ENCODE peak calls at places on chromosomes 4 and X, in four cellular contexts. W is NCI-H2081, Y is T-helper 1 cell, L is RKO. X is an unnamed sample.

GRCh38 chr4:122765702-122766352 is 33.3 kb downstream of the BBS12 start:
- DNase-seq in W (no peak), Y (no peak), L (peak), X (peak)

GRCh38 chr4:156615066-156615514 is 356.5 kb downstream of the PDGFC start:
- DNase-seq in W (no peak), Y (no peak), L (no peak), X (peak)

GRCh38 chr4:125313989-125314602 is 659 bp upstream of the FAT4 start:
- DNase-seq in W (no peak), Y (no peak), L (no peak), X (no peak)

GRCh38 chrX:97267916-97268680 is 384.4 kb downstream of the RPA4 start:
- DNase-seq in W (no peak), Y (no peak), L (no peak), X (no peak)

GRCh38 chr4:154959756-154960155 is 178.7 kb downstream of the RBM46 start:
- DNase-seq in W (no peak), Y (no peak), L (no peak), X (no peak)

GRCh38 chrX:46840946-46841740 is 4.3 kb downstream of the RP2 start:
- DNase-seq in W (no peak), Y (no peak), L (no peak), X (no peak)

GRCh38 chr4:149493492-149493891 is 322.2 kb downstream of the IQCM start:
- DNase-seq in W (no peak), Y (no peak), L (no peak), X (no peak)

GRCh38 chr4:19492611-19493010 is 759.1 kb upstream of the SLIT2 start:
- DNase-seq in W (no peak), Y (no peak), L (no peak), X (no peak)

GRCh38 chrX:47241201-47242011 is 8.6 kb downstream of the USP11 start:
- DNase-seq in W (no peak), Y (no peak), L (no peak), X (no peak)

GRCh38 chr4:145308598-145308997 is 128.2 kb upstream of the OTUD4 start:
- DNase-seq in W (no peak), Y (no peak), L (no peak), X (no peak)

GRCh38 chr4:92501456-92501855 is 197.7 kb downstream of the GRID2 start:
- DNase-seq in W (no peak), Y (no peak), L (no peak), X (no peak)

GRCh38 chr4:76385974-76386373 is 35.0 kb downstream of the CCDC158 start:
- DNase-seq in W (no peak), Y (no peak), L (no peak), X (no peak)

GRCh38 chrX:132957211-132958085 is 981 bp downstream of the HS6ST2 start:
- DNase-seq in W (no peak), Y (no peak), L (no peak), X (no peak)

GRCh38 chr4:73851293-73851692 is 1.8 kb upstream of the PF4V1 start:
- DNase-seq in W (no peak), Y (no peak), L (no peak), X (no peak)

GRCh38 chr4:79201976-79202375 is 123.9 kb downstream of the NAA11 start:
- DNase-seq in W (no peak), Y (no peak), L (no peak), X (no peak)

GRCh38 chrX:134459683-134460004 is 321 bp upstream of the HPRT1 start:
- DNase-seq in W (no peak), Y (no peak), L (no peak), X (no peak)

GRCh38 chrX:119503484-119503861 is 35.2 kb downstream of the SLC25A5 start:
- DNase-seq in W (no peak), Y (no peak), L (no peak), X (peak)

GRCh38 chr4:137823007-137823406 is 290.7 kb upstream of the PCDH18 start:
- DNase-seq in W (no peak), Y (no peak), L (no peak), X (no peak)

GRCh38 chrX:68894513-68895338 is 65.9 kb downstream of the EFNB1 start:
- DNase-seq in W (no peak), Y (no peak), L (no peak), X (no peak)

GRCh38 chrX:111164728-111165127 is 68.7 kb downstream of the PAK3 start:
- DNase-seq in W (peak), Y (no peak), L (peak), X (no peak)

GRCh38 chr4:66178901-66179300 is 508.6 kb upstream of the EPHA5 start:
- DNase-seq in W (no peak), Y (no peak), L (peak), X (no peak)

GRCh38 chrX:134753185-134754008 is 95.1 kb upstream of the PLAC1 start:
- DNase-seq in W (no peak), Y (no peak), L (peak), X (peak)

GRCh38 chr4:140581078-140581477 is 12.3 kb upstream of the UCP1 start:
- DNase-seq in W (no peak), Y (no peak), L (no peak), X (no peak)

GRCh38 chrX:110178179-110178865 is 139.6 kb downstream of the AMMECR1 start:
- DNase-seq in W (no peak), Y (no peak), L (no peak), X (no peak)

GRCh38 chrX:2231570-2232192 is 269.1 kb downstream of the DHRSX start:
- DNase-seq in W (no peak), Y (no peak), L (no peak), X (no peak)

X was measured in fibroblast of the conjunctiva.